ENCODE peak calls at places on chromosomes 2 and 18, in nine cellular contexts. A is HCT116, W is upper lobe of right lung, S is spleen, E is RWPE1, K is fibroblast of mammary gland, I is endothelial cell, N is neural crest cell, U is fibroblast of the aortic adventitia. B is an unnamed sample.

GRCh38 chr2:151638188-151638933 is 95.9 kb downstream of the NEB start:
- DNase-seq in A (no peak), W (no peak), S (no peak), E (peak; percentile 3), K (no peak), I (no peak), N (no peak), U (peak; percentile 11), B (no peak)

GRCh38 chr2:68225119-68225632 is 27.2 kb downstream of the PPP3R1 start:
- DNase-seq in A (peak; percentile 19), W (no peak), S (no peak), E (peak; percentile 12), K (peak; percentile 54), I (peak; percentile 33), N (peak; percentile 8), U (peak; percentile 34), B (no peak)

GRCh38 chr18:45248240-45248903 is 366.9 kb upstream of the SLC14A2 start:
- DNase-seq in A (no peak), W (no peak), S (no peak), E (no peak), K (peak; percentile 43), I (no peak), N (no peak), U (peak; percentile 97), B (peak; percentile 68)

GRCh38 chr2:130834923-130835765 is 1.6 kb upstream of the ARHGEF4 start:
- DNase-seq in A (no peak), W (peak; percentile 55), S (peak; percentile 63), E (no peak), K (no peak), I (no peak), N (no peak), U (no peak), B (no peak)

GRCh38 chr2:85852979-85853498 is 35.8 kb downstream of the ST3GAL5 start:
- DNase-seq in A (no peak), W (no peak), S (peak; percentile 93), E (no peak), K (peak; percentile 24), I (no peak), N (no peak), U (peak; percentile 45), B (no peak)

GRCh38 chr2:114727012-114727411 is 284.6 kb downstream of the DPP10 start:
- DNase-seq in A (no peak), W (no peak), S (no peak), E (no peak), K (no peak), I (no peak), N (no peak), U (no peak), B (no peak)

GRCh38 chr18:13500227-13500865 is 226.0 kb downstream of the FAM210A start:
- DNase-seq in A (no peak), W (no peak), S (no peak), E (peak; percentile 41), K (peak; percentile 48), I (peak; percentile 42), N (peak; percentile 33), U (peak; percentile 37), B (no peak)

GRCh38 chr18:22900558-22901183 is 32.5 kb upstream of the RBBP8 start:
- DNase-seq in A (no peak), W (no peak), S (no peak), E (no peak), K (no peak), I (no peak), N (no peak), U (peak; percentile 23), B (no peak)

GRCh38 chr2:186125156-186125555 is 360.9 kb upstream of the ZC3H15 start:
- DNase-seq in A (no peak), W (no peak), S (no peak), E (no peak), K (no peak), I (no peak), N (no peak), U (peak; percentile 23), B (no peak)

GRCh38 chr2:47070920-47071824 is 83.9 kb downstream of the STPG4 start:
- DNase-seq in A (no peak), W (peak; percentile 83), S (no peak), E (no peak), K (peak; percentile 95), I (no peak), N (no peak), U (peak; percentile 90), B (peak; percentile 94)

GRCh38 chr2:121748202-121748601 is 7.2 kb upstream of the TSN start:
- DNase-seq in A (peak; percentile 29), W (no peak), S (no peak), E (no peak), K (peak; percentile 60), I (no peak), N (no peak), U (peak; percentile 57), B (no peak)

GRCh38 chr2:46999857-47000678 is 84.5 kb upstream of the MCFD2 start:
- DNase-seq in A (no peak), W (no peak), S (no peak), E (no peak), K (no peak), I (no peak), N (no peak), U (no peak), B (no peak)

GRCh38 chr18:5057348-5058012 is 139.6 kb downstream of the AKAIN1 start:
- DNase-seq in A (peak; percentile 21), W (no peak), S (no peak), E (peak; percentile 50), K (peak; percentile 42), I (peak; percentile 78), N (peak; percentile 71), U (peak; percentile 51), B (peak; percentile 69)

GRCh38 chr2:143110759-143111428 is 18.3 kb upstream of the ARHGAP15 start:
- DNase-seq in A (peak; percentile 51), W (no peak), S (peak; percentile 72), E (peak; percentile 53), K (peak; percentile 75), I (peak; percentile 64), N (peak; percentile 63), U (peak; percentile 77), B (no peak)
- TF ChIP-seq CTCF in A (peak; percentile 83), W (peak; percentile 69), S (peak; percentile 83), E (peak; percentile 78), K (peak; percentile 62), I (peak; percentile 75), N (peak; percentile 83), U (peak; percentile 54), B (peak; percentile 43)

DNA sequence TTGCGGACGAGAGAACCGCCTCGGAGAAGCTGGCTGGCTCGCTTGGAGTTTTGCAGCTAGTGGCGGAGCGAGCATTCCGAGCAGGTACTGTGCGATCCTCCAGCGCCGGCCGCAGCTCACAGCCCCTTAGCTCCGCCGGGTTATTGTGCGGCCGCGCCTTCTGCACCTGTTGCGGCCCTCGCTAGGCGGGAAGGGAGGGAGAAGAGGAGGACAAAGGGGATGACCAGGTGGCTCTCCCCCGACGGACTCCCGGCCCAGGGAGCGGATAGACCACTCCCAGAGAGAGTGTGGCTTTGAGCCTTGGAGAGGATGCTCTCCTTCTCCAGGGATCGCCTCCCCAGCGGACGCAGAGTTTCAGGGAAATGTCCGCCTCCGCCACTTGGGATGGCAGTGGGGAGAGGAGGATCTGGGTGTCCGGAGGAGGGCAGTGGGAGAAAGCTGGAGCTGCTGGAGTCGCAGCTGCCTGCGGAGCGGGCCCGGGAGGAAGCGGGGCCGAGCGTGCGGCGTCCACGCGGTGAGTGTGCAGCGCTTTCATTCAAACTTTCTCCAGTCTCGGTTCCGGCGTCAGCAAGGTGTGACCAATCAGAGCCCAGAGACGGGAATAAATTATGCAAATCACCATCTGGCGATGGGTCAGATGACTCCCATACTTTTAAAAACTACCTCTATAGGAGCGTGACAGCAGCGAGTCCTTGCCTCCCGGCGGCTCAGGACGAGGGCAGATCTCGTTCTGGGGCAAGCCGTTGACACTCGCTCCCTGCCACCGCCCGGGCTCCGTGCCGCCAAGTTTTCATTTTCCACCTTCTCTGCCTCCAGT is at the start of gene LIPG:
- DNase-seq in A (peak; percentile 57), W (peak; percentile 69), S (no peak), E (peak; percentile 90), K (peak; percentile 74), I (peak; percentile 51), N (peak; percentile 59), U (peak; percentile 75), B (no peak)
- TF ChIP-seq CTCF in A (no peak), W (no peak), S (no peak), E (no peak), K (no peak), I (no peak), N (no peak), U (no peak), B (no peak)

GRCh38 chr2:118089015-118089800 is 937 bp downstream of the INSIG2 start:
- DNase-seq in A (no peak), W (no peak), S (no peak), E (peak; percentile 42), K (peak; percentile 66), I (peak; percentile 19), N (peak; percentile 6), U (peak; percentile 71), B (no peak)
- TF ChIP-seq CTCF in A (peak; percentile 36), W (peak; percentile 36), S (peak; percentile 35), E (peak; percentile 19), K (peak; percentile 15), I (no peak), N (peak; percentile 61), U (peak; percentile 38), B (peak; percentile 7)

DNA sequence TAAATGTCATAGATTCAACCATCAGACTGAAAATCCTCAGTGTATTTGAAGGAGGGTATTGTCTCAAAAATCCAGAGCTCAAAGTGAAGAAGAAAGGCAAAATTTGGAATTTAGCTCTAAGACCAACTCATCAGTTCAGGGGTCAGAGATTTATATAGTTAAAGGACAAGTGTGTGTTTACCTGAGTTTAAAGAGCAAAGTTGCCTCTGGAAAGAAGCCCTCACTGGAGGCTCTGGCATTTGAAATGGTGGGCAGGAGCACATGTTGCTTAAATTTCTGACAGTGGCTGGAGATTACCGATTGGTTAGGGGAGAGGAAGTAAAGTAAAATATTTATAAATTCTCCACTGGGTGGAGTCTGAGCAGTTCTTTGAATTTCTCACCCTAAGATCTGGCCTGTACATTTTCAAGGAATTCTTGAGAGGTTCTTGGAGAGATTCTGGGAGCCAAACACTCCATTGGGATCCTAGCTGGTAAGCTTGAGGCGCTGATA is at the start of gene KYNU:
- DNase-seq in A (no peak), W (no peak), S (no peak), E (no peak), K (peak; percentile 40), I (no peak), N (no peak), U (peak; percentile 59), B (no peak)
- TF ChIP-seq CTCF in A (peak; percentile 6), W (no peak), S (peak; percentile 29), E (no peak), K (peak; percentile 5), I (no peak), N (no peak), U (no peak), B (no peak)

DNA sequence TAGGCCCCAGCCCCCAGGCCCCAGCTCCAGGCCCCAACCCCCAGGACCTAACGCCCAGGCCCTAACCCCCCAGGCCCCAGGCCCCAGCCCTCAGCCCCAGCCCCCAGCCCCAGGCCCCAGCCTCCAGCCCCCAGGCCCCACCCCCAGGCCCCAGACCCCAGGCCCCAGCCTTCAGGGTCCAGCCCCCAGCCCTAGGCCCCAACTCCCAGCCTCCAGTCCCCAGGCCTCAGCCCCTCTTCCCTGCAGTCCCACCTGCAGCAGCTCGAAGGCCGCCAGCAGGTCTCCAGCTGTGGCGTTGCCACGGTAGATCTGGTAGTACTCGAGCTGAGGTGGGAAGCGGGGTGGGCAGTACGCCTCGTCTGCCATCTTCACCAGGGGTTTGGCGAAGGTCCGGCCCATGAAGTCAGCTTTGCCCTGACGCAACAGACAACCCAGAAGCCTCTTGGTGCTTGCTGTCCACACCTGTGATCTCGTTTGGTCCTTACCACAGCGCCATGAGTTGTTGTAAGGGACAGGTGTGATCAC is 3.6 kb downstream of the OTOF start:
- DNase-seq in A (no peak), W (no peak), S (peak; percentile 60), E (no peak), K (no peak), I (no peak), N (no peak), U (no peak), B (no peak)
- TF ChIP-seq CTCF in A (no peak), W (no peak), S (no peak), E (no peak), K (no peak), I (no peak), N (no peak), U (no peak), B (no peak)